ENCODE peak calls at places on chromosomes 6 and 20, in seven cellular contexts. V is vagina; U is CD4-positive, alpha-beta T cell; O is HFFc6; I is lung; B is kidney; D is mesothelial cell of epicardium. E is an unnamed sample.

GRCh38 chr6:38212579-38212978 is 393.1 kb downstream of the ZFAND3 start:
- DNase-seq in O (no peak), V (no peak), I (no peak), U (no peak), D (no peak), B (no peak), E (peak; percentile 47)

GRCh38 chr6:13668291-13668928 is 43.2 kb downstream of the RANBP9 start:
- DNase-seq in D (no peak), O (no peak), V (no peak), B (no peak), U (no peak), I (no peak), E (no peak)

GRCh38 chr20:34948030-34948429 is 7.6 kb downstream of the GSS start:
- DNase-seq in V (no peak), D (no peak), I (no peak), B (no peak), O (peak; percentile 76), U (no peak), E (no peak)

GRCh38 chr6:6591778-6592388 is 3.4 kb downstream of the LY86 start:
- DNase-seq in D (no peak), O (no peak), I (peak; percentile 44), B (no peak), V (no peak), U (no peak), E (no peak)

GRCh38 chr20:54665812-54666211 is 190.4 kb downstream of the DOK5 start:
- DNase-seq in V (no peak), U (no peak), B (no peak), O (no peak), D (no peak), I (no peak), E (no peak)

GRCh38 chr6:52533491-52533890 is 43.4 kb downstream of the TRAM2 start:
- DNase-seq in V (no peak), O (no peak), D (no peak), U (no peak), B (no peak), I (no peak), E (no peak)

GRCh38 chr20:36542019-36542488 is 735 bp downstream of the MYL9 start:
- DNase-seq in V (no peak), U (no peak), B (no peak), O (peak; percentile 39), I (no peak), D (no peak), E (peak; percentile 55)

GRCh38 chr6:85920782-85921181 is 278.1 kb upstream of the SYNCRIP start:
- DNase-seq in I (peak; percentile 36), O (no peak), U (no peak), V (no peak), D (no peak), B (no peak), E (no peak)

GRCh38 chr6:118761643-118762042 is 110.3 kb upstream of the CEP85L start:
- DNase-seq in I (no peak), B (no peak), O (no peak), V (no peak), U (no peak), D (no peak), E (no peak)

GRCh38 chr6:157376706-157377230 is 4.2 kb upstream of the ZDHHC14 start:
- DNase-seq in I (no peak), U (no peak), V (no peak), B (no peak), O (peak; percentile 8), D (no peak), E (no peak)

GRCh38 chr20:3846378-3846739 is 275 bp upstream of the MAVS start:
- DNase-seq in B (no peak), O (no peak), V (no peak), I (no peak), U (no peak), D (no peak), E (no peak)

GRCh38 chr6:117908246-117909107 is 1.4 kb downstream of the SLC35F1 start:
- DNase-seq in B (peak; percentile 58), V (no peak), D (no peak), O (no peak), U (no peak), I (no peak), E (peak; percentile 50)

GRCh38 chr6:90859056-90859455 is 272.2 kb upstream of the MAP3K7 start:
- DNase-seq in D (no peak), B (no peak), U (no peak), I (no peak), O (peak; percentile 39), V (no peak), E (no peak)

GRCh38 chr6:90860822-90861601 is 274.1 kb upstream of the MAP3K7 start:
- DNase-seq in O (no peak), U (no peak), I (no peak), V (no peak), B (no peak), D (no peak), E (no peak)

GRCh38 chr6:90865513-90865912 is 278.6 kb upstream of the MAP3K7 start:
- DNase-seq in U (no peak), I (no peak), O (no peak), B (no peak), D (no peak), V (no peak), E (no peak)

GRCh38 chr6:90859612-90860011 is 272.7 kb upstream of the MAP3K7 start:
- DNase-seq in O (no peak), I (no peak), V (no peak), B (no peak), U (no peak), D (no peak), E (peak; percentile 23)
- TF ChIP-seq CTCF in O (no peak), I (no peak), V (no peak), B (no peak), U (no peak), D (no peak), E (no peak)

GRCh38 chr6:150600003-150600301 is 267 bp downstream of the PLEKHG1 start:
- DNase-seq in I (no peak), D (no peak), B (no peak), U (no peak), V (no peak), O (no peak), E (no peak)

GRCh38 chr6:150598401-150598800 is 1.3 kb upstream of the PLEKHG1 start:
- DNase-seq in O (no peak), U (no peak), I (no peak), D (no peak), B (no peak), V (no peak), E (no peak)

GRCh38 chr6:150599199-150600002 is at the start of gene PLEKHG1:
- DNase-seq in O (no peak), B (peak; percentile 94), U (peak; percentile 26), D (peak; percentile 78), I (peak; percentile 69), V (no peak), E (peak; percentile 79)

GRCh38 chr6:150598858-150599198 is 857 bp upstream of the PLEKHG1 start:
- DNase-seq in O (no peak), B (no peak), V (no peak), U (no peak), I (no peak), D (no peak), E (no peak)

GRCh38 chr6:150600302-150601017 is 775 bp downstream of the PLEKHG1 start:
- DNase-seq in U (peak; percentile 17), D (peak; percentile 78), I (peak; percentile 73), O (peak; percentile 3), B (peak; percentile 90), V (no peak), E (peak; percentile 80)
- TF ChIP-seq CTCF in U (peak; percentile 45), D (peak; percentile 48), I (no peak), O (no peak), B (peak; percentile 42), V (peak; percentile 16), E (peak; percentile 57)

GRCh38 chr6:44109212-44109611 is 18.0 kb downstream of the MRPL14 start:
- DNase-seq in I (no peak), B (no peak), V (no peak), U (no peak), O (no peak), D (no peak), E (no peak)

GRCh38 chr6:44110966-44111365 is 16.3 kb downstream of the MRPL14 start:
- DNase-seq in U (no peak), I (no peak), B (no peak), V (no peak), O (no peak), D (no peak), E (no peak)

GRCh38 chr6:44111434-44112417 is 15.5 kb downstream of the MRPL14 start:
- DNase-seq in V (no peak), D (no peak), U (no peak), B (no peak), I (no peak), O (no peak), E (no peak)

GRCh38 chr6:44108471-44108870 is 18.8 kb downstream of the MRPL14 start:
- DNase-seq in B (no peak), D (no peak), V (no peak), U (no peak), O (no peak), I (no peak), E (no peak)

GRCh38 chr6:44110005-44110681 is 17.1 kb downstream of the MRPL14 start:
- DNase-seq in O (no peak), V (no peak), U (no peak), D (no peak), I (no peak), B (no peak), E (no peak)
- TF ChIP-seq CTCF in O (no peak), V (no peak), U (no peak), D (no peak), I (no peak), B (no peak), E (no peak)

GRCh38 chr6:37126554-37126906 is 43.4 kb upstream of the PIM1 start:
- DNase-seq in V (no peak), O (no peak), B (no peak), U (no peak), I (no peak), D (no peak), E (no peak)
- TF ChIP-seq CTCF in V (no peak), O (no peak), B (no peak), U (no peak), I (no peak), D (no peak), E (no peak)

DNA sequence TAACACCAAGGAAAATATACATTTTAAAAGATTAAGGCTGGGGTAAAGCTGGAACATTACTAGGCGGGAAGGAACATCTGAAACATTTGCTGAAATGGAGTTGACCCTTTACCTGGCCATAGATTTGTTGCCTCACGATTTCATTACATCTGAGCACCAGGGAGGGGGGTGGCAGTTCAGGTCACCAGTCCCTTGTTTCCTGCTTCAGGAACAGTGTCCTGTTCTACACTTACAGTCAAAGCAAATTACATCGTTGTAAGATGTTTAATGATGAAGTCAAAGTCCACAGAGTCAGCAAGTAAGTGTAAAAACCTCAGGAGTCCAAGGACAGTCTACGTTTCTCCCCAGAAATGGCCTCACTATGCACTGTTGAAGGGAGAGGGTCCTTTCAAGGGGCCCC is 8.9 kb upstream of the MICB start:
- DNase-seq in U (no peak), V (no peak), O (no peak), B (no peak), I (no peak), D (no peak), E (no peak)
- TF ChIP-seq CTCF in U (no peak), V (no peak), O (no peak), B (no peak), I (no peak), D (no peak), E (no peak)

E was measured in glutamatergic neuron.